ENCODE peak calls at places on chromosomes 2 and 18, in eight cellular contexts. F is activated CD4-positive, alpha-beta T cell treated with anti-CD3 and anti-CD28 coated beads, Interleukin-2, amount 10 ng/mL, durations not matched to agents 7 days and 5 days; I is RKO; G is neural progenitor cell; Y is PC-9; Q is MM.1S; A is upper lobe of right lung; P is fibroblast of the conjunctiva. E is an unnamed sample.

GRCh38 chr2:217551229-217551909 is 451.4 kb downstream of the TNS1 start:
- DNase-seq in A (no peak), Y (peak; percentile 56), P (no peak), I (no peak), G (no peak), F (no peak), Q (no peak), E (no peak)

GRCh38 chr18:28065031-28065792 is 111.7 kb downstream of the CDH2 start:
- DNase-seq in P (no peak), F (no peak), Q (no peak), A (no peak), Y (no peak), I (no peak), G (peak; percentile 25), E (peak; percentile 80)

GRCh38 chr2:98026927-98027522 is 31.3 kb upstream of the TMEM131 start:
- DNase-seq in G (no peak), Y (no peak), F (no peak), A (no peak), P (no peak), I (no peak), Q (peak; percentile 22), E (no peak)

GRCh38 chr2:98568161-98568956 is 40.0 kb downstream of the COA5 start:
- DNase-seq in F (no peak), Q (no peak), G (no peak), P (no peak), Y (no peak), A (no peak), I (no peak), E (no peak)

GRCh38 chr2:10179422-10179821 is 56.9 kb downstream of the RRM2 start:
- DNase-seq in G (no peak), F (no peak), P (no peak), Y (no peak), A (no peak), I (no peak), Q (no peak), E (no peak)

GRCh38 chr2:39403311-39403710 is 33.8 kb downstream of the MAP4K3 start:
- DNase-seq in G (no peak), A (no peak), I (no peak), F (no peak), P (no peak), Y (no peak), Q (peak; percentile 54), E (no peak)

GRCh38 chr2:111707700-111708099 is 176.3 kb downstream of the ANAPC1 start:
- DNase-seq in P (no peak), A (no peak), F (no peak), Y (no peak), G (no peak), Q (no peak), I (no peak), E (no peak)

GRCh38 chr2:112661656-112662305 is 16.0 kb downstream of the SLC20A1 start:
- DNase-seq in G (no peak), Y (peak; percentile 92), P (no peak), I (no peak), Q (no peak), F (no peak), A (no peak), E (no peak)

GRCh38 chr2:120986898-120987650 is 251.4 kb downstream of the GLI2 start:
- DNase-seq in P (no peak), Y (no peak), G (no peak), F (no peak), Q (no peak), I (no peak), A (no peak), E (no peak)

GRCh38 chr2:238644095-238645081 is 203.5 kb upstream of the TWIST2 start:
- DNase-seq in Y (peak; percentile 92), F (peak; percentile 1), Q (no peak), P (peak; percentile 53), G (no peak), A (no peak), I (peak; percentile 76), E (peak; percentile 85)

GRCh38 chr18:58128286-58129018 is 84.4 kb downstream of the NEDD4L start:
- DNase-seq in I (no peak), G (no peak), P (no peak), Q (no peak), Y (no peak), F (no peak), A (no peak), E (no peak)

GRCh38 chr18:13562494-13563029 is 163.8 kb downstream of the FAM210A start:
- DNase-seq in Q (no peak), A (peak; percentile 75), P (no peak), G (no peak), F (no peak), I (no peak), Y (no peak), E (no peak)

GRCh38 chr2:68734176-68734575 is 435 bp upstream of the ARHGAP25 start:
- DNase-seq in Y (no peak), P (no peak), I (no peak), G (no peak), Q (no peak), A (no peak), F (peak; percentile 5), E (no peak)

GRCh38 chr2:236180831-236181453 is 12.8 kb upstream of the GBX2 start:
- DNase-seq in Q (peak; percentile 32), G (peak; percentile 83), Y (peak; percentile 59), A (no peak), P (peak; percentile 49), I (peak; percentile 73), F (peak; percentile 40), E (no peak)

GRCh38 chr2:214987261-214987660 is 151.2 kb downstream of the ABCA12 start:
- DNase-seq in Q (no peak), A (no peak), G (no peak), P (no peak), Y (no peak), F (no peak), I (no peak), E (no peak)

GRCh38 chr18:58766164-58766563 is 94.9 kb downstream of the MALT1 start:
- DNase-seq in F (no peak), A (no peak), I (no peak), G (no peak), P (no peak), Y (no peak), Q (no peak), E (no peak)

GRCh38 chr2:174600349-174600748 is 2.7 kb upstream of the WIPF1 start:
- DNase-seq in F (no peak), Y (no peak), Q (no peak), P (no peak), G (no peak), A (no peak), I (no peak), E (no peak)

GRCh38 chr2:29923110-29923721 is 1.8 kb upstream of the ALK start:
- DNase-seq in Q (peak; percentile 78), P (peak; percentile 28), G (peak; percentile 87), A (no peak), F (peak; percentile 60), Y (peak; percentile 53), I (peak; percentile 67), E (peak; percentile 6)

GRCh38 chr18:23071285-23071684 is 64.0 kb upstream of the CABLES1 start:
- DNase-seq in Y (no peak), Q (peak; percentile 90), P (no peak), I (no peak), A (peak; percentile 73), G (no peak), F (peak; percentile 94), E (no peak)

GRCh38 chr2:215966951-215967350 is 46.4 kb downstream of the MREG start:
- DNase-seq in A (no peak), Q (no peak), F (no peak), I (no peak), Y (peak; percentile 93), P (no peak), G (no peak), E (no peak)

GRCh38 chr2:108619916-108620620 is 85.8 kb downstream of the LIMS1 start:
- DNase-seq in I (no peak), G (no peak), A (no peak), P (no peak), F (no peak), Y (no peak), Q (no peak), E (no peak)

GRCh38 chr2:6881036-6881435 is 3.5 kb downstream of the RSAD2 start:
- DNase-seq in F (no peak), A (no peak), Q (no peak), G (no peak), Y (no peak), P (no peak), I (no peak), E (no peak)

GRCh38 chr2:238527565-238527964 is 100.8 kb downstream of the ASB1 start:
- DNase-seq in G (peak; percentile 26), Y (no peak), P (no peak), I (no peak), Q (no peak), A (no peak), F (no peak), E (no peak)

GRCh38 chr2:10194021-10194820 is 71.7 kb downstream of the RRM2 start:
- DNase-seq in A (no peak), Y (no peak), Q (no peak), G (no peak), F (no peak), P (no peak), I (no peak), E (no peak)